ENCODE peak calls at places on chromosomes 13 and 19, in six cellular contexts. Q is thoracic aorta, X is neural progenitor cell, F is BJ, O is astrocyte of the spinal cord, P is fibroblast of mammary gland. K is an unnamed sample.

GRCh38 chr19:40198272-40198990 is 7.2 kb downstream of the MAP3K10 start:
- DNase-seq in Q (no peak), X (no peak), F (no peak), O (no peak), P (no peak), K (no peak)

GRCh38 chr19:15717781-15718180 is 10.0 kb upstream of the OR10H2 start:
- DNase-seq in Q (no peak), X (no peak), F (no peak), O (no peak), P (no peak), K (no peak)

GRCh38 chr19:42156571-42156970 is 24.3 kb upstream of the POU2F2 start:
- DNase-seq in Q (no peak), X (no peak), F (no peak), O (no peak), P (no peak), K (no peak)

GRCh38 chr13:44726214-44726613 is 150.1 kb upstream of the TSC22D1 start:
- DNase-seq in Q (no peak), X (no peak), F (peak), O (no peak), P (peak), K (peak)

GRCh38 chr13:26095338-26095737 is 43.5 kb upstream of the SHISA2 start:
- DNase-seq in Q (no peak), X (no peak), F (no peak), O (no peak), P (no peak), K (no peak)

GRCh38 chr19:34495416-34495815 is 13.9 kb downstream of the WTIP start:
- DNase-seq in Q (no peak), X (no peak), F (no peak), O (no peak), P (no peak), K (no peak)

GRCh38 chr19:2282062-2282861 is at the start of gene PEAK3:
- DNase-seq in Q (no peak), X (peak), F (no peak), O (peak), P (no peak), K (no peak)

GRCh38 chr13:28805193-28805819 is 14.8 kb upstream of the MTUS2 start:
- DNase-seq in Q (no peak), X (peak), F (no peak), O (no peak), P (peak), K (no peak)

GRCh38 chr13:63517376-63517775 is 2101.7 kb upstream of the PCDH20 start:
- DNase-seq in Q (no peak), X (no peak), F (peak), O (peak), P (peak), K (peak)

GRCh38 chr13:40175639-40176038 is 490.8 kb downstream of the FOXO1 start:
- DNase-seq in Q (no peak), X (no peak), F (no peak), O (no peak), P (peak), K (no peak)

GRCh38 chr19:55699221-55699620 is 24.2 kb downstream of the EPN1 start:
- DNase-seq in Q (no peak), X (no peak), F (no peak), O (no peak), P (no peak), K (no peak)

GRCh38 chr19:43432866-43433673 is 18.4 kb downstream of the TEX101 start:
- DNase-seq in Q (no peak), X (peak), F (no peak), O (peak), P (peak), K (no peak)

GRCh38 chr19:55459950-55460657 is 1.3 kb downstream of the ISOC2 start:
- DNase-seq in Q (no peak), X (no peak), F (no peak), O (no peak), P (peak), K (no peak)

GRCh38 chr19:10007811-10008211 is 2.5 kb downstream of the COL5A3 start:
- DNase-seq in Q (no peak), X (no peak), F (peak), O (peak), P (peak), K (no peak)

GRCh38 chr13:33644607-33645543 is 173.1 kb upstream of the RFC3 start:
- DNase-seq in Q (no peak), X (no peak), F (no peak), O (no peak), P (peak), K (no peak)

GRCh38 chr13:95530178-95530577 is 22.3 kb upstream of the CLDN10 start:
- DNase-seq in Q (no peak), X (no peak), F (no peak), O (peak), P (peak), K (peak)

GRCh38 chr19:5536337-5536894 is 31.3 kb downstream of the TINCR start:
- DNase-seq in Q (no peak), X (peak), F (peak), O (peak), P (peak), K (no peak)

GRCh38 chr19:3270908-3271307 is 46.4 kb downstream of the CELF5 start:
- DNase-seq in Q (no peak), X (peak), F (no peak), O (peak), P (peak), K (no peak)

GRCh38 chr19:30802424-30803013 is 430.3 kb downstream of the ZNF536 start:
- DNase-seq in Q (no peak), X (no peak), F (no peak), O (no peak), P (no peak), K (no peak)

GRCh38 chr19:56088454-56089215 is 32.5 kb downstream of the ZNF787 start:
- DNase-seq in Q (no peak), X (no peak), F (no peak), O (no peak), P (no peak), K (no peak)

GRCh38 chr13:113220877-113221276 is 11.5 kb downstream of the CUL4A start:
- DNase-seq in Q (no peak), X (peak), F (no peak), O (no peak), P (peak), K (no peak)

GRCh38 chr13:24997367-24997967 is 98.5 kb upstream of the PABPC3 start:
- DNase-seq in Q (no peak), X (peak), F (no peak), O (peak), P (peak), K (peak)

GRCh38 chr13:80336335-80336734 is 4.6 kb downstream of the SPRY2 start:
- DNase-seq in Q (no peak), X (no peak), F (no peak), O (peak), P (peak), K (no peak)

GRCh38 chr13:45456196-45456972 is 8.4 kb upstream of the COG3 start:
- DNase-seq in Q (no peak), X (no peak), F (no peak), O (peak), P (peak), K (no peak)

GRCh38 chr13:42832341-42833153 is 51.2 kb downstream of the FAM216B start:
- DNase-seq in Q (no peak), X (no peak), F (peak), O (peak), P (peak), K (peak)

GRCh38 chr19:5338661-5339469 is 1.7 kb downstream of the PTPRS start:
- DNase-seq in Q (no peak), X (peak), F (no peak), O (no peak), P (no peak), K (no peak)

DNA sequence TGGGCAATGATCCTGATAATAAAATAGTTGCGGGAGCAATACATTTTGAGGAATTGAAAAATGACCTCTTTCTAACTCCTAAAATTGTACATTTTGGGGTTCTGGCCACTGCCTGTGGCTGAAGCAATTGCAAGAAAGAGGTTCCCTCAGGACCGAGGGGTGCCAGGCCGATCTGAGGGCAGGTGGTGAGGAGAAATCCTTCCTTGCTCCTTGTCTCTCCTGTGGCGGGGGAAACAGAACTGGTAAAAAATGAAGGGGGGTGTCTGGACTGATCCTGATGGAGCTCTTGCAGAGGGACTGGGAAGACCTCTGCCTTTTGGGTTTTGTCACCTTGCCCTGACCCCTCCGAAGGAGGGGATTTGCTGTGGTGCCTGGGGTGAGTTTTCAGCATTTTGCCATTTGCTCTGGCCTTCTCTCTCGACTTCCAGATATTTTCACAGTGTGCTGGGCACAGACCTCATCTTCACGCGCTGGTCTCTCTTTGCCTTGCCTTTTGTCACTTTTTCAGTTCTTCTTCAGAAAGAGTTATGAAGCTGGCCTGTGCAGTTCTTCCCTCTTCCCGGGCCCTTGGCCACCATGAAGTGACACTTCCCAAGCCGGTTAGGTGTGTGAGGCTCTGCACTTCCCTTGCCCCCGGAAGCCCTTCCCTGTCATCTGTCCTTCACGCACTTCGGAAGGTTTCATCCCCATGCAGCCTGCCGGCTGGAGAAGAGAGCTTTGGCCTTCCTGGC is 22.2 kb downstream of the NFIX start:
- DNase-seq in Q (no peak), X (no peak), F (no peak), O (no peak), P (no peak), K (no peak)
- TF ChIP-seq CTCF in Q (no peak), X (no peak), F (no peak), O (no peak), P (no peak), K (no peak)

DNA sequence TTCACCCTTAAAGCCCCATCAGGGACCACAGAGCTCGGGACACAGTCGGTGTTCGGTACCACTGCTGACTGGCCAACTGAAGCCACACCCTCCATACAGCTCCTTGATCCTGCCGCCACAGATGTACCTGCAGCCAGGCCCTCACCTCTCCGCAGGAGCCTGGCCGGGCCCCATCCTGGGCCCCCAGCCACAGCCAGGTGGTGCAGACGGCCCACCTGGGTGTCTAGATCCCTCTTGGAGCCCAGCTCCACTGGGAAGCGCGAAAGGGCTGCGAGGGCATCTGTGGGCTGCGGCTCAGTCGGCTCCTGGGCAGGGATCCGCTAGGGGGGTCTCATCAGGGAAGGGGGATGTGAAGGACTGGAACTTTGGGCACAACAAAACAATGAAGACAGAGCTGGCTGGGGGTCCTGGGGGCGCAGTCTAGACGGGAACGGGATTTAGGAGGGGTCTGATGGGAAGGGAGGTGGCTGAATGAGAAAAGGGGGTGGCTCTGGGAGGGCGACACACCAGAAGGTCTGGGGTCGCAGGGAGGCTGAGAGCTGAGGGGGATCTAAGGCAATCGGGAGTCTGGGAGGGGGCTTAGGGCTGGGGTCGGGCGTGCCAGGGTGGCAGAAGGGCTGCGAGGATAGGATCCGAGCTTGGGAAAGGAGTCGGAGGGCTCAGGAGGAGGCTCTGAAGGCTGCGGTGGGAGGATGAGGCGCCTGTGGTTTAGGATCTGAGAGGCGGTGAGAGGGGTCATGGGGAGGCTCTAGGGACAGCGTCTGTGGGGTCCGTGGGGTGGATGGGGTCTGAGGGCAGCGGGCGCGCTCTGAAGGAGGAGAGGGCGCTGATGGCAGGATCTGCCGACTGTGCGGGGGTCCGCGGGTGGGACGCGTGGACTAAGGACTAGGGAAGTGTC is 15.8 kb downstream of the PRODH2 start:
- DNase-seq in Q (no peak), X (no peak), F (no peak), O (no peak), P (no peak), K (no peak)
- H3K4me3 ChIP-seq in Q (no peak), X (peak), F (no peak), O (no peak), P (no peak), K (no peak)

DNA sequence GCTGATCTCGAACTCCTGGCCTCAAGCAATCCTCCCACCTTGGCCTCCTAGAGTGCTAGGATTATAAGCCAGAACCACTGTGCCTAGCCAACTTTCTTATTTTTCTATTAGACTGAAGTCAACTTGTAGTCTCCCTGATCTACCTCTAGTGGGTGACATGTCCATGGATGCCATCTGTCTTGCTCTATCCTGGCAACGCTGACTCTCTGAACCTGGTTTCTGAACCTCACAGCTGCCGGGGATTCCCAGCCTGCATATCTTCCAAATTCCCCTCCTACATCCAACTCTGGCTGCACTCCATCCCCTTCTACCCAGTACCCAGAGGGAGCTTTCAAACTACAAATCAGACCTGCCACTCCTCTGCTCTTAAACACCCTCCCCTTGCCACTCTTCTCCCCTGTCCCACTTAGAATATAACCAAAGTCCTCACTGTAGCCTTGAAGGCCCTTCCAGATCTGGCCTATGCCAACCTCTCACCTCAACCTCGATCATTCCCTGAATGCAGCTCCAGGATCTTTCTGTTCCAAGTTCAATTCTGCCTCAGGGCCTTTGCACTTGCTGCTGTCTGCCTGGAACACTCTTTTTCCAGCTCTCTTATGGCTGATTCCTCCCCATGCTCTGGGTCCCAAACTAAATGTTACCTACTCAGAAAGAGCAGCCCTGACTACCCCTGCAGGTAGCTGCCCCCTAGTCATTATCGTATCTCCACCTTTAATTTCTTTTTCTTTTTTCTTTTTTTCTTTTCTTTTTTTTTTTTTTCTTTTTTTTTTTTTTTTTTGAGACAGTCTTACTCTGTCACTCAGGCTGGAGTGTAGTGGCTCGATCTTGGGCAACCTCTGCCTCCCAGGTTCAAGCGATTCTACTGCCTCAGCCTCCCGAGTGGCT is 2.2 kb downstream of the CLIP3 start:
- DNase-seq in Q (no peak), X (no peak), F (no peak), O (no peak), P (peak), K (no peak)
- TF ChIP-seq CTCF in Q (no peak), X (no peak), F (peak), O (peak), P (peak), K (peak)

GRCh38 chr19:18388328-18389094 is 2.6 kb downstream of the GDF15 start:
- DNase-seq in Q (peak), X (peak), F (no peak), O (peak), P (peak), K (no peak)
- H3K4me3 ChIP-seq in Q (peak), X (peak), F (peak), O (peak), P (peak), K (peak)

K was measured in AG09309.